ENCODE peak calls at places on chromosomes 13 and 19, in eight cellular contexts. O is adrenal gland, F is K562, E is brain microvascular endothelial cell, U is mammary epithelial cell, Z is left lung, V is esophagus muscularis mucosa, C is mucosa of descending colon. P is an unnamed sample. For H3K36me3, the result is how much of the 10 kb centered on the place peaks cover.

GRCh38 chr13:101398191-101398590 is 18.1 kb downstream of the NALCN start:
- DNase-seq in O (no peak), F (no peak), E (peak), U (peak), Z (no peak), V (peak), C (no peak), P (no peak)

GRCh38 chr13:50094615-50095293 is 79.5 kb downstream of the KCNRG start:
- DNase-seq in O (no peak), F (no peak), E (no peak), U (peak), Z (no peak), V (no peak), C (no peak), P (no peak)

GRCh38 chr19:53927745-53928144 is 18.7 kb downstream of the CACNG7 start:
- DNase-seq in O (peak), F (peak), E (peak), U (peak), Z (no peak), V (no peak), C (no peak), P (peak)

GRCh38 chr13:107941345-107942029 is 273.8 kb downstream of the LIG4 start:
- DNase-seq in O (no peak), F (no peak), E (no peak), U (no peak), Z (no peak), V (no peak), C (no peak), P (no peak)

GRCh38 chr13:20997301-20998061 is 63.9 kb downstream of the LATS2 start:
- DNase-seq in O (peak), F (no peak), E (peak), U (peak), Z (no peak), V (no peak), C (no peak), P (peak)

GRCh38 chr13:27147530-27148170 is 24.0 kb downstream of the USP12 start:
- DNase-seq in O (no peak), F (no peak), E (no peak), U (peak), Z (no peak), V (no peak), C (no peak), P (no peak)

GRCh38 chr13:43878897-43879322 is 630 bp downstream of the CCDC122 start:
- DNase-seq in O (peak), F (no peak), E (peak), U (peak), Z (peak), V (peak), C (peak), P (peak)

GRCh38 chr13:64925284-64925683 is 2304.9 kb downstream of the PCDH9 start:
- DNase-seq in O (no peak), F (no peak), E (no peak), U (no peak), Z (no peak), V (no peak), C (no peak), P (peak)

GRCh38 chr13:44762946-44763345 is 186.8 kb upstream of the TSC22D1 start:
- DNase-seq in O (no peak), F (no peak), E (no peak), U (no peak), Z (no peak), V (no peak), C (no peak), P (no peak)

GRCh38 chr19:18167975-18168645 is 5.5 kb upstream of the IFI30 start:
- DNase-seq in O (peak), F (peak), E (peak), U (no peak), Z (peak), V (no peak), C (no peak), P (peak)

GRCh38 chr19:11078893-11079292 is 10.4 kb upstream of the LDLR start:
- DNase-seq in O (peak), F (no peak), E (no peak), U (no peak), Z (no peak), V (no peak), C (no peak), P (no peak)

GRCh38 chr13:112519517-112520060 is 68.4 kb downstream of the TUBGCP3 start:
- DNase-seq in O (no peak), F (no peak), E (no peak), U (no peak), Z (no peak), V (no peak), C (no peak), P (no peak)

GRCh38 chr13:59770451-59770850 is 393.3 kb downstream of the DIAPH3 start:
- DNase-seq in O (no peak), F (no peak), E (no peak), U (peak), Z (no peak), V (no peak), C (no peak), P (no peak)

GRCh38 chr19:35214766-35215422 is 13.6 kb downstream of the FAM187B start:
- DNase-seq in O (no peak), F (no peak), E (no peak), U (no peak), Z (no peak), V (no peak), C (no peak), P (no peak)

GRCh38 chr13:42225051-42225450 is 46.9 kb upstream of the AKAP11 start:
- DNase-seq in O (no peak), F (no peak), E (no peak), U (no peak), Z (no peak), V (no peak), C (no peak), P (no peak)

GRCh38 chr19:11019824-11020223 is 59.0 kb downstream of the SMARCA4 start:
- DNase-seq in O (no peak), F (no peak), E (no peak), U (no peak), Z (no peak), V (no peak), C (no peak), P (no peak)

GRCh38 chr13:52975969-52976368 is 52.6 kb upstream of the OLFM4 start:
- DNase-seq in O (no peak), F (no peak), E (no peak), U (no peak), Z (no peak), V (no peak), C (no peak), P (no peak)

GRCh38 chr13:57044910-57045309 is 95.8 kb upstream of the PRR20A start:
- DNase-seq in O (no peak), F (no peak), E (no peak), U (no peak), Z (no peak), V (no peak), C (no peak), P (no peak)

GRCh38 chr13:80612804-80613203 is 271.9 kb upstream of the SPRY2 start:
- DNase-seq in O (no peak), F (no peak), E (no peak), U (no peak), Z (no peak), V (no peak), C (no peak), P (no peak)

GRCh38 chr13:113470073-113470472 is 16.8 kb upstream of the ADPRHL1 start:
- DNase-seq in O (peak), F (no peak), E (no peak), U (no peak), Z (no peak), V (peak), C (no peak), P (no peak)

GRCh38 chr19:23190341-23190740 is 59.9 kb downstream of the ZNF724 start:
- DNase-seq in O (no peak), F (no peak), E (no peak), U (no peak), Z (no peak), V (no peak), C (no peak), P (no peak)

GRCh38 chr13:51895906-51896888 is 34.4 kb downstream of the CCDC70 start:
- DNase-seq in O (peak), F (peak), E (peak), U (peak), Z (peak), V (no peak), C (no peak), P (peak)

GRCh38 chr13:75432045-75432444 is 49.9 kb downstream of the TBC1D4 start:
- DNase-seq in O (no peak), F (no peak), E (no peak), U (no peak), Z (no peak), V (no peak), C (no peak), P (no peak)

GRCh38 chr13:90686438-90686837 is 661.0 kb upstream of the MIR17HG start:
- DNase-seq in O (no peak), F (no peak), E (peak), U (peak), Z (no peak), V (no peak), C (no peak), P (no peak)

GRCh38 chr19:44677019-44677809 is 5.9 kb downstream of the CEACAM19 start:
- DNase-seq in O (peak), F (peak), E (peak), U (peak), Z (no peak), V (no peak), C (no peak), P (peak)

GRCh38 chr13:114224201-114224600 is 10.5 kb upstream of the CDC16 start:
- DNase-seq in O (no peak), F (no peak), E (no peak), U (no peak), Z (no peak), V (no peak), C (no peak), P (no peak)

GRCh38 chr13:109361562-109361961 is 424.8 kb downstream of the IRS2 start:
- DNase-seq in O (no peak), F (no peak), E (no peak), U (no peak), Z (no peak), V (no peak), C (no peak), P (no peak)

GRCh38 chr19:13849991-13850909 is 26.7 kb upstream of the NANOS3 start:
- DNase-seq in O (peak), F (peak), E (peak), U (peak), Z (peak), V (no peak), C (peak), P (peak)

GRCh38 chr13:50910483-50910805 is 853 bp downstream of the RNASEH2B start:
- DNase-seq in O (no peak), F (no peak), E (no peak), U (no peak), Z (no peak), V (no peak), C (no peak), P (peak)

GRCh38 chr13:94110011-94110410 is 369.5 kb downstream of the DCT start:
- DNase-seq in O (no peak), F (no peak), E (no peak), U (no peak), Z (no peak), V (no peak), C (no peak), P (no peak)

GRCh38 chr13:79662882-79663281 is 181.9 kb downstream of the NDFIP2 start:
- DNase-seq in O (no peak), F (no peak), E (no peak), U (no peak), Z (no peak), V (no peak), C (no peak), P (no peak)

GRCh38 chr13:37617162-37617561 is 18.6 kb upstream of the POSTN start:
- DNase-seq in O (no peak), F (no peak), E (peak), U (peak), Z (no peak), V (no peak), C (no peak), P (no peak)

GRCh38 chr13:44463759-44464158 is 90.1 kb downstream of the SERP2 start:
- DNase-seq in O (no peak), F (no peak), E (no peak), U (no peak), Z (no peak), V (no peak), C (no peak), P (no peak)

GRCh38 chr13:80742027-80742426 is 401.1 kb upstream of the SPRY2 start:
- DNase-seq in O (no peak), F (no peak), E (no peak), U (no peak), Z (no peak), V (no peak), C (no peak), P (no peak)

DNA sequence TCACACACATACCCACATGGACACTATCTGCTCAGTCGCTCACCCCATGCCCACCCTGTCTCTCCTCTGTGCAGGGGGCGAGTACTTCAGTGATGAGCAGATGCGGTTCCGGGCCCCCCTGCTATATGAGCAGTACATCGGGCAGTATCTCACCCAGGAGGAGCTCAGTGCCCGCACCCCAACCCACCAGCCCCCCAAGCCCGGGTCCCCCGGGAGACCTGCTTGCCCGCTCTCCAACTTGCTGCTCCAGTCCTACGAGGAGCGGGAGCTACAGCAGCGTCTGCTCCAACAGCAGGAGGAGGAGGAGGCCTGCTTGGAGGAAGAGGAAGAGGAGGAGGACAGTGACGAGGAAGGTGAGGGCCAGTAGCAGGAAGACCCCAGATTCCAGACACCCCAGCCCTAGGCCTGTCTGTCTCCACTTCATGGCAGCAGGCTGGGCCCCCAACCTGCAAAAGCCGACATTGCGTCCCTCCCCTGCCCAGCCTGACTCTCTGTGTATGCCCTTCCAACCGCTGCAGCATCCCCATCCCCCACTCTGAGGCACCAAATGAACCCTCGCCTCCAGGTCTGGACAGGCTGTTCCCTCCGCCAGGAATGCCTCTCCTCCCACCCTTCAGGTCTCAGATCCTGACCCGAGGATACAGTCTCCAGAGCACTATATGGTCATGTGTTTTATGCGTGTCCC is 9.7 kb downstream of the CCDC97 start:
- DNase-seq in O (no peak), F (no peak), E (no peak), U (no peak), Z (no peak), V (no peak), C (peak), P (peak)
- H3K36me3 ChIP-seq in O (under half), F (half or more), E (half or more), U (under half), Z (half or more), V (half or more), C (under half), P (half or more)

GRCh38 chr13:30224732-30225131 is 82.6 kb downstream of the KATNAL1 start:
- DNase-seq in O (no peak), F (no peak), E (peak), U (peak), Z (no peak), V (no peak), C (no peak), P (no peak)
- H3K36me3 ChIP-seq in O (under half), F (under half), E (under half), U (under half), Z (half or more), V (under half), C (under half), P (half or more)

GRCh38 chr19:8607386-8607785 is 3.1 kb downstream of the ADAMTS10 start:
- DNase-seq in O (no peak), F (no peak), E (peak), U (no peak), Z (no peak), V (no peak), C (no peak), P (no peak)

GRCh38 chr19:8600816-8601215 is 9.7 kb downstream of the ADAMTS10 start:
- DNase-seq in O (no peak), F (no peak), E (no peak), U (no peak), Z (no peak), V (no peak), C (no peak), P (no peak)

GRCh38 chr19:8600064-8600463 is 10.5 kb downstream of the ADAMTS10 start:
- DNase-seq in O (no peak), F (no peak), E (no peak), U (no peak), Z (no peak), V (no peak), C (no peak), P (no peak)

GRCh38 chr19:8605514-8605913 is 5.0 kb downstream of the ADAMTS10 start:
- DNase-seq in O (no peak), F (no peak), E (no peak), U (no peak), Z (no peak), V (no peak), C (no peak), P (no peak)

GRCh38 chr19:8601796-8602195 is 8.7 kb downstream of the ADAMTS10 start:
- DNase-seq in O (no peak), F (no peak), E (no peak), U (no peak), Z (no peak), V (no peak), C (no peak), P (no peak)
- H3K36me3 ChIP-seq in O (under half), F (under half), E (under half), U (under half), Z (under half), V (under half), C (under half), P (under half)

GRCh38 chr19:16168465-16169081 is 4.8 kb downstream of the CIB3 start:
- DNase-seq in O (no peak), F (peak), E (peak), U (peak), Z (no peak), V (no peak), C (no peak), P (no peak)
- H3K36me3 ChIP-seq in O (under half), F (under half), E (under half), U (under half), Z (under half), V (under half), C (under half), P (under half)

GRCh38 chr19:805600-806550 is 8.6 kb downstream of the PTBP1 start:
- DNase-seq in O (no peak), F (peak), E (no peak), U (no peak), Z (no peak), V (no peak), C (no peak), P (peak)
- H3K36me3 ChIP-seq in O (under half), F (half or more), E (half or more), U (under half), Z (half or more), V (half or more), C (half or more), P (half or more)

GRCh38 chr19:48835734-48836088 is 580 bp downstream of the HSD17B14 start:
- DNase-seq in O (peak), F (peak), E (peak), U (peak), Z (peak), V (peak), C (peak), P (peak)
- H3K36me3 ChIP-seq in O (under half), F (under half), E (under half), U (under half), Z (under half), V (under half), C (under half), P (under half)

GRCh38 chr19:38717855-38718254 is 26.4 kb downstream of the CAPN12 start:
- DNase-seq in O (no peak), F (no peak), E (no peak), U (no peak), Z (no peak), V (no peak), C (no peak), P (no peak)

GRCh38 chr19:38718747-38719543 is 25.3 kb downstream of the CAPN12 start:
- DNase-seq in O (no peak), F (no peak), E (peak), U (peak), Z (no peak), V (no peak), C (no peak), P (peak)

GRCh38 chr19:38714354-38714778 is 29.9 kb downstream of the CAPN12 start:
- DNase-seq in O (no peak), F (no peak), E (no peak), U (no peak), Z (no peak), V (no peak), C (no peak), P (no peak)

GRCh38 chr19:38715540-38715939 is 28.7 kb downstream of the CAPN12 start:
- DNase-seq in O (no peak), F (no peak), E (no peak), U (no peak), Z (no peak), V (no peak), C (no peak), P (no peak)

GRCh38 chr19:38717051-38717450 is 27.2 kb downstream of the CAPN12 start:
- DNase-seq in O (no peak), F (no peak), E (no peak), U (no peak), Z (no peak), V (no peak), C (no peak), P (no peak)
- H3K36me3 ChIP-seq in O (under half), F (half or more), E (half or more), U (half or more), Z (half or more), V (half or more), C (under half), P (half or more)

GRCh38 chr19:4709440-4710280 is 14.0 kb downstream of the DPP9 start:
- DNase-seq in O (peak), F (no peak), E (no peak), U (no peak), Z (no peak), V (no peak), C (no peak), P (no peak)

GRCh38 chr19:4705413-4706131 is 18.1 kb downstream of the DPP9 start:
- DNase-seq in O (no peak), F (no peak), E (no peak), U (no peak), Z (no peak), V (no peak), C (no peak), P (no peak)

GRCh38 chr19:4710281-4710600 is 13.4 kb downstream of the DPP9 start:
- DNase-seq in O (no peak), F (no peak), E (no peak), U (no peak), Z (no peak), V (no peak), C (no peak), P (no peak)

GRCh38 chr19:4707956-4708650 is 15.5 kb downstream of the DPP9 start:
- DNase-seq in O (peak), F (no peak), E (peak), U (peak), Z (no peak), V (no peak), C (no peak), P (no peak)

DNA sequence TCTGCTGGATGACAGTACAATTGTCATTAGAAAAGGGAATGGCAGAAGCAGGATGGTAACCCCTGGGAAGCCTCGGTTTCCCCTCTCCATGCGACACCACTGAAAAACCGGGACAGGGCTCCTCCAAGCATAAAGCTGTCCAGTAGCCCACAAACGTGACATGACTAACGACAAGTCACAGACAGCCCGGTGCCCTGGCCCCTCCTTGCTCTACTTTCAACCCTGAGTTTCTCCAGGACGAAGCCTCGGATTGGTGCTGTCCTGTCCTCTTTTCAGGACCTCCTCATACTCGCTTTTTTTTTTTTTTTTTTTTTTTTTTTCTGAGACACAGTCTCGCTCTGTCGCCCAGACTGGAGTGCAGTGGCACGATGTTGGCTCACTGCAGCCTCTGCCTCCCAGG is 16.3 kb downstream of the DPP9 start:
- DNase-seq in O (no peak), F (no peak), E (no peak), U (no peak), Z (no peak), V (no peak), C (no peak), P (no peak)
- H3K36me3 ChIP-seq in O (under half), F (half or more), E (half or more), U (under half), Z (half or more), V (half or more), C (under half), P (under half)

P was measured in endodermal cell.